ENCODE peak calls at places on chromosomes 4 and X, in eight cellular contexts. A is glomerular endothelial cell; N is NCI-H1436; K is T-helper 2 cell; C is RWPE1; F is left colon; O is CD8-positive, alpha-beta T cell; D is NCI-H1092. V is an unnamed sample.

GRCh38 chrX:45885931-45886330 is 659.3 kb downstream of the ZNF674 start:
- DNase-seq in A (no peak), N (no peak), K (no peak), C (no peak), F (no peak), O (no peak), D (no peak), V (no peak)

GRCh38 chr4:174365018-174365587 is 81.4 kb downstream of the CEP44 start:
- DNase-seq in A (peak), N (no peak), K (no peak), C (peak), F (no peak), O (no peak), D (peak), V (no peak)

GRCh38 chr4:42398448-42399355 is 1.4 kb downstream of the SHISA3 start:
- DNase-seq in A (no peak), N (no peak), K (no peak), C (no peak), F (no peak), O (no peak), D (no peak), V (no peak)

GRCh38 chrX:3550160-3550765 is 163.2 kb downstream of the PRKX start:
- DNase-seq in A (no peak), N (no peak), K (no peak), C (no peak), F (no peak), O (no peak), D (no peak), V (no peak)

GRCh38 chrX:75365243-75365975 is 91.5 kb downstream of the UPRT start:
- DNase-seq in A (no peak), N (no peak), K (no peak), C (no peak), F (no peak), O (no peak), D (no peak), V (no peak)

GRCh38 chr4:141455651-141456050 is 180.7 kb upstream of the IL15 start:
- DNase-seq in A (no peak), N (no peak), K (no peak), C (peak), F (no peak), O (no peak), D (no peak), V (no peak)

GRCh38 chr4:168409089-168409801 is 71.0 kb downstream of the DDX60L start:
- DNase-seq in A (no peak), N (no peak), K (no peak), C (peak), F (no peak), O (no peak), D (no peak), V (no peak)

GRCh38 chr4:9942921-9943600 is 78.2 kb downstream of the SLC2A9 start:
- DNase-seq in A (no peak), N (no peak), K (no peak), C (no peak), F (no peak), O (no peak), D (no peak), V (peak)

GRCh38 chrX:134171661-134172587 is 65.1 kb upstream of the CCDC160 start:
- DNase-seq in A (no peak), N (no peak), K (no peak), C (peak), F (no peak), O (no peak), D (no peak), V (no peak)

GRCh38 chr4:7552466-7552865 is 117.7 kb upstream of the PSAPL1 start:
- DNase-seq in A (no peak), N (no peak), K (no peak), C (no peak), F (no peak), O (no peak), D (no peak), V (no peak)

GRCh38 chrX:16577483-16578029 is 72.4 kb upstream of the S100G start:
- DNase-seq in A (no peak), N (no peak), K (no peak), C (no peak), F (no peak), O (no peak), D (no peak), V (no peak)

GRCh38 chrX:39764441-39764914 is 333.3 kb downstream of the BCOR start:
- DNase-seq in A (no peak), N (no peak), K (no peak), C (no peak), F (no peak), O (no peak), D (peak), V (no peak)

GRCh38 chr4:153161599-153161971 is 42.7 kb upstream of the TRIM2 start:
- DNase-seq in A (no peak), N (no peak), K (no peak), C (no peak), F (no peak), O (no peak), D (peak), V (no peak)

GRCh38 chrX:153952373-153953026 is 8.1 kb upstream of the RENBP start:
- DNase-seq in A (no peak), N (no peak), K (no peak), C (no peak), F (no peak), O (no peak), D (no peak), V (no peak)

GRCh38 chr4:118287691-118288090 is 65.1 kb downstream of the PRSS12 start:
- DNase-seq in A (no peak), N (no peak), K (no peak), C (no peak), F (no peak), O (no peak), D (no peak), V (no peak)

GRCh38 chr4:80309301-80310004 is 26.1 kb upstream of the CFAP299 start:
- DNase-seq in A (no peak), N (no peak), K (no peak), C (peak), F (no peak), O (no peak), D (no peak), V (no peak)

GRCh38 chrX:130174051-130174704 is 2.4 kb downstream of the RAB33A start:
- DNase-seq in A (no peak), N (no peak), K (no peak), C (no peak), F (no peak), O (no peak), D (no peak), V (no peak)

GRCh38 chr4:38949416-38950051 is 81.9 kb downstream of the FAM114A1 start:
- DNase-seq in A (no peak), N (no peak), K (no peak), C (no peak), F (no peak), O (peak), D (no peak), V (no peak)

GRCh38 chrX:22666441-22666840 is 333.3 kb upstream of the DDX53 start:
- DNase-seq in A (no peak), N (no peak), K (no peak), C (no peak), F (no peak), O (no peak), D (no peak), V (no peak)

GRCh38 chrX:139967300-139967699 is 2.0 kb upstream of the CXorf66 start:
- DNase-seq in A (no peak), N (no peak), K (no peak), C (no peak), F (no peak), O (no peak), D (no peak), V (no peak)

GRCh38 chr4:67320645-67321044 is 224.7 kb downstream of the CENPC start:
- DNase-seq in A (no peak), N (no peak), K (no peak), C (no peak), F (no peak), O (no peak), D (no peak), V (no peak)

GRCh38 chr4:37780444-37781133 is 45.9 kb upstream of the PGM2 start:
- DNase-seq in A (no peak), N (no peak), K (no peak), C (no peak), F (no peak), O (peak), D (no peak), V (no peak)

GRCh38 chr4:68175562-68176155 is 46.0 kb upstream of the TMPRSS11F start:
- DNase-seq in A (peak), N (peak), K (no peak), C (peak), F (no peak), O (no peak), D (peak), V (no peak)

GRCh38 chrX:134396174-134396573 is 63.8 kb upstream of the HPRT1 start:
- DNase-seq in A (no peak), N (no peak), K (no peak), C (peak), F (no peak), O (no peak), D (no peak), V (no peak)

GRCh38 chr4:8117278-8117682 is 41.3 kb downstream of the ABLIM2 start:
- DNase-seq in A (no peak), N (no peak), K (no peak), C (peak), F (peak), O (no peak), D (no peak), V (no peak)

GRCh38 chr4:101366331-101366730 is 19.0 kb upstream of the PPP3CA start:
- DNase-seq in A (no peak), N (no peak), K (no peak), C (no peak), F (no peak), O (no peak), D (no peak), V (no peak)

GRCh38 chr4:14221176-14221575 is 593.7 kb upstream of the BOD1L1 start:
- DNase-seq in A (no peak), N (no peak), K (no peak), C (no peak), F (no peak), O (no peak), D (no peak), V (no peak)

GRCh38 chr4:17447675-17448298 is 64.1 kb downstream of the QDPR start:
- DNase-seq in A (peak), N (no peak), K (no peak), C (peak), F (no peak), O (peak), D (peak), V (peak)

GRCh38 chr4:172124656-172125308 is 311.6 kb downstream of the GALNTL6 start:
- DNase-seq in A (no peak), N (no peak), K (no peak), C (no peak), F (no peak), O (no peak), D (no peak), V (no peak)

GRCh38 chr4:110275871-110276270 is 77.5 kb upstream of the ELOVL6 start:
- DNase-seq in A (no peak), N (no peak), K (no peak), C (no peak), F (no peak), O (no peak), D (no peak), V (no peak)